ENCODE peak calls at places on chromosomes 16 and 17, in five cellular contexts. P, N, C, B and L are unnamed samples.
A peak's percentile ranks its signal among the peaks of the same experiment; 100 is the strongest.

GRCh38 chr16:71364306-71364705 is 5.8 kb downstream of the CALB2 start:
- DNase-seq in C (no peak), P (no peak), N (no peak), B (no peak), L (no peak)

GRCh38 chr17:29836643-29837042 is 93.4 kb downstream of the SSH2 start:
- DNase-seq in C (no peak), P (no peak), B (no peak), N (no peak), L (no peak)

GRCh38 chr17:10058924-10059683 is 139.3 kb downstream of the GAS7 start:
- DNase-seq in N (no peak), B (no peak), P (no peak), C (no peak), L (no peak)

GRCh38 chr16:85554791-85555548 is 58.2 kb upstream of the GSE1 start:
- DNase-seq in C (peak; percentile 28), P (no peak), B (peak; percentile 79), N (peak; percentile 55), L (peak; percentile 56)

GRCh38 chr17:73057196-73057595 is 35.3 kb downstream of the SLC39A11 start:
- DNase-seq in P (no peak), B (no peak), C (no peak), N (no peak), L (no peak)

GRCh38 chr17:45648642-45649041 is 135.5 kb upstream of the CRHR1 start:
- DNase-seq in B (no peak), N (no peak), C (no peak), P (no peak), L (peak; percentile 16)

GRCh38 chr16:58024673-58025350 is 742 bp upstream of the MMP15 start:
- DNase-seq in P (peak; percentile 25), C (no peak), B (peak; percentile 90), N (peak; percentile 11), L (peak; percentile 97)

GRCh38 chr17:58052951-58053715 is 30.1 kb upstream of the DYNLL2 start:
- DNase-seq in B (no peak), P (no peak), C (no peak), N (peak; percentile 4), L (no peak)

GRCh38 chr17:13385481-13385907 is 216.2 kb downstream of the HS3ST3A1 start:
- DNase-seq in C (no peak), N (no peak), P (peak; percentile 67), B (no peak), L (no peak)

GRCh38 chr16:24577167-24577566 is 37.8 kb downstream of the RBBP6 start:
- DNase-seq in C (no peak), N (no peak), B (no peak), P (no peak), L (no peak)